ENCODE peak calls at places on chromosomes 5 and 9, in five cellular contexts. I is thyroid gland, M is thoracic aorta, D is tibial artery, K is transverse colon. U is an unnamed sample.

GRCh38 chr9:92980085-92980745 is 32.9 kb downstream of the FGD3 start:
- DNase-seq in I (no peak), M (no peak), D (no peak), K (no peak), U (no peak)

GRCh38 chr5:1974501-1975405 is 92.0 kb upstream of the IRX4 start:
- DNase-seq in I (no peak), M (no peak), D (no peak), K (no peak), U (no peak)

GRCh38 chr9:93945400-93946337 is 9.5 kb downstream of the BARX1 start:
- DNase-seq in I (no peak), M (no peak), D (no peak), K (no peak), U (peak; percentile 36)

GRCh38 chr5:36417221-36417620 is 115.5 kb upstream of the RANBP3L start:
- DNase-seq in I (no peak), M (no peak), D (no peak), K (no peak), U (no peak)

GRCh38 chr5:159897786-159898393 is 18.4 kb upstream of the ADRA1B start:
- DNase-seq in I (peak; percentile 79), M (no peak), D (no peak), K (no peak), U (no peak)

GRCh38 chr5:115718853-115719252 is 93.0 kb upstream of the TMED7 start:
- DNase-seq in I (no peak), M (no peak), D (no peak), K (no peak), U (no peak)

GRCh38 chr9:134843740-134844139 is 36.9 kb upstream of the FCN2 start:
- DNase-seq in I (no peak), M (no peak), D (no peak), K (no peak), U (no peak)

GRCh38 chr9:112764344-112764743 is 13.8 kb downstream of the SNX30 start:
- DNase-seq in I (no peak), M (no peak), D (peak; percentile 59), K (no peak), U (no peak)

GRCh38 chr9:70398145-70398556 is 16.3 kb downstream of the KLF9 start:
- DNase-seq in I (no peak), M (no peak), D (no peak), K (no peak), U (no peak)

GRCh38 chr9:89523948-89524347 is 26.0 kb upstream of the SEMA4D start:
- DNase-seq in I (no peak), M (no peak), D (peak; percentile 20), K (no peak), U (no peak)

GRCh38 chr9:116154334-116154975 is 864 bp downstream of the PAPPA start:
- DNase-seq in I (no peak), M (no peak), D (no peak), K (no peak), U (peak; percentile 38)

GRCh38 chr9:128160603-128160987 is 530 bp downstream of the BBLN start:
- DNase-seq in I (no peak), M (no peak), D (no peak), K (peak; percentile 28), U (peak; percentile 71)

GRCh38 chr5:140348104-140348503 is 1.7 kb upstream of the HBEGF start:
- DNase-seq in I (no peak), M (no peak), D (no peak), K (peak; percentile 75), U (peak; percentile 61)

GRCh38 chr9:111038336-111039202 is at the start of gene LPAR1:
- DNase-seq in I (peak; percentile 74), M (no peak), D (peak; percentile 84), K (peak; percentile 65), U (peak; percentile 80)

GRCh38 chr5:178234753-178235599 is 2.4 kb upstream of the PHYKPL start:
- DNase-seq in I (peak; percentile 82), M (no peak), D (no peak), K (peak; percentile 84), U (peak; percentile 73)

GRCh38 chr5:96340357-96340756 is 92.7 kb downstream of the PCSK1 start:
- DNase-seq in I (no peak), M (no peak), D (no peak), K (no peak), U (no peak)

GRCh38 chr9:109253637-109254284 is 67.1 kb downstream of the EPB41L4B start:
- DNase-seq in I (peak; percentile 73), M (no peak), D (no peak), K (no peak), U (no peak)

GRCh38 chr5:33227746-33228145 is 213.0 kb upstream of the TARS1 start:
- DNase-seq in I (no peak), M (no peak), D (no peak), K (no peak), U (no peak)

GRCh38 chr9:36597412-36598178 is 24.9 kb downstream of the MELK start:
- DNase-seq in I (no peak), M (no peak), D (no peak), K (no peak), U (no peak)

GRCh38 chr9:128558431-128559310 is 6.3 kb downstream of the SPTAN1 start:
- DNase-seq in I (peak; percentile 87), M (peak; percentile 59), D (peak; percentile 94), K (peak; percentile 85), U (peak; percentile 89)

GRCh38 chr9:132943677-132944293 is 631 bp downstream of the TSC1 start:
- DNase-seq in I (no peak), M (no peak), D (no peak), K (peak; percentile 12), U (no peak)

GRCh38 chr5:2921651-2922050 is 170.2 kb upstream of the IRX2 start:
- DNase-seq in I (no peak), M (no peak), D (no peak), K (no peak), U (no peak)

GRCh38 chr5:19660679-19661078 is 327.3 kb downstream of the CDH18 start:
- DNase-seq in I (no peak), M (no peak), D (no peak), K (no peak), U (no peak)

GRCh38 chr5:82713811-82714210 is 363.4 kb downstream of the TMEM167A start:
- DNase-seq in I (no peak), M (no peak), D (no peak), K (no peak), U (no peak)

GRCh38 chr5:81162501-81162900 is 70.6 kb upstream of the CKMT2 start:
- DNase-seq in I (no peak), M (no peak), D (no peak), K (no peak), U (no peak)

GRCh38 chr5:21121213-21121612 is 1133.2 kb upstream of the CDH18 start:
- DNase-seq in I (no peak), M (no peak), D (no peak), K (no peak), U (no peak)

GRCh38 chr5:139982157-139982974 is 60.7 kb downstream of the NRG2 start:
- DNase-seq in I (peak; percentile 92), M (no peak), D (no peak), K (peak; percentile 12), U (no peak)

GRCh38 chr5:15933481-15934207 is 245.9 kb downstream of the MARCHF11 start:
- DNase-seq in I (no peak), M (no peak), D (no peak), K (no peak), U (no peak)

GRCh38 chr5:169296456-169297220 is 4.3 kb downstream of the SLIT3 start:
- DNase-seq in I (no peak), M (peak; percentile 31), D (peak; percentile 88), K (peak; percentile 12), U (no peak)

GRCh38 chr5:59039296-59040006 is 456.6 kb downstream of the RAB3C start:
- DNase-seq in I (peak; percentile 79), M (peak; percentile 39), D (peak; percentile 92), K (peak; percentile 81), U (peak; percentile 82)

GRCh38 chr5:73565969-73566547 is 515 bp downstream of the UTP15 start:
- DNase-seq in I (no peak), M (no peak), D (no peak), K (no peak), U (no peak)

GRCh38 chr5:17355585-17356346 is 138.3 kb downstream of the BASP1 start:
- DNase-seq in I (no peak), M (no peak), D (no peak), K (no peak), U (no peak)

GRCh38 chr9:38226491-38226951 is 157.5 kb upstream of the SHB start:
- DNase-seq in I (no peak), M (no peak), D (no peak), K (no peak), U (no peak)

GRCh38 chr5:56269216-56269927 is 36.2 kb upstream of the ANKRD55 start:
- DNase-seq in I (peak; percentile 36), M (no peak), D (no peak), K (no peak), U (no peak)
- TF ChIP-seq CTCF in I (peak; percentile 59), M (peak; percentile 51), D (peak; percentile 37), K (no peak), U (no peak)

GRCh38 chr5:9920696-9921095 is 290.5 kb upstream of the TAS2R1 start:
- DNase-seq in I (no peak), M (no peak), D (no peak), K (no peak), U (no peak)
- H3K9me3 ChIP-seq in I (no peaks in the 10 kb centered on the region), M (no peaks in the 10 kb centered on the region), D (no peaks in the 10 kb centered on the region), K (peaks cover 6% of the 10 kb centered on the region), U (peaks cover 9% of the 10 kb centered on the region)

GRCh38 chr9:121634329-121634784 is 17.1 kb upstream of the DAB2IP start:
- DNase-seq in I (no peak), M (no peak), D (no peak), K (no peak), U (peak; percentile 53)
- H3K36me3 ChIP-seq in I (no peaks in the 10 kb centered on the region), M (no peaks in the 10 kb centered on the region), D (no peaks in the 10 kb centered on the region), K (no peaks in the 10 kb centered on the region), U (no peaks in the 10 kb centered on the region)

GRCh38 chr5:172899436-172899835 is 59.8 kb upstream of the RPL26L1 start:
- DNase-seq in I (no peak), M (no peak), D (no peak), K (no peak), U (no peak)

GRCh38 chr5:172898513-172899369 is 60.5 kb upstream of the RPL26L1 start:
- DNase-seq in I (no peak), M (no peak), D (no peak), K (no peak), U (no peak)

GRCh38 chr5:172895549-172895948 is 61.5 kb downstream of the ERGIC1 start:
- DNase-seq in I (no peak), M (no peak), D (no peak), K (no peak), U (no peak)

GRCh38 chr5:172896465-172896864 is 62.4 kb downstream of the ERGIC1 start:
- DNase-seq in I (no peak), M (no peak), D (no peak), K (no peak), U (no peak)

GRCh38 chr5:172897691-172898512 is 61.3 kb upstream of the RPL26L1 start:
- DNase-seq in I (peak; percentile 49), M (peak; percentile 35), D (no peak), K (no peak), U (no peak)
- TF ChIP-seq CTCF in I (no peak), M (peak; percentile 9), D (no peak), K (no peak), U (no peak)